ENCODE peak calls at places on chromosomes 11 and 22, in five cellular contexts. S is body of pancreas; N is CD4-positive, alpha-beta memory T cell; C is uterus; H is cardiac muscle cell. I is an unnamed sample.

GRCh38 chr11:75199412-75199955 is 41.1 kb upstream of the TPBGL start:
- DNase-seq in N (no peak), S (no peak), H (no peak), C (no peak), I (no peak)

GRCh38 chr11:126450198-126450597 is 94.7 kb downstream of the ST3GAL4 start:
- DNase-seq in S (no peak), C (no peak), H (no peak), N (no peak), I (no peak)

GRCh38 chr11:8109675-8110074 is 28.7 kb downstream of the TUB start:
- DNase-seq in S (no peak), C (no peak), H (no peak), N (no peak), I (no peak)

GRCh38 chr22:27153386-27153785 is 496.0 kb downstream of the MIAT start:
- DNase-seq in C (no peak), N (no peak), H (no peak), S (no peak), I (no peak)

GRCh38 chr11:57332694-57333440 is 2.8 kb downstream of the SSRP1 start:
- DNase-seq in S (no peak), C (no peak), H (no peak), N (no peak), I (no peak)

GRCh38 chr11:6357222-6357621 is 33.1 kb upstream of the SMPD1 start:
- DNase-seq in H (no peak), C (peak; percentile 87), N (no peak), S (peak; percentile 35), I (no peak)

GRCh38 chr11:23903044-23903704 is 593.7 kb upstream of the LUZP2 start:
- DNase-seq in H (no peak), C (no peak), N (no peak), S (no peak), I (no peak)

GRCh38 chr11:86688398-86689179 is 16.2 kb upstream of the ME3 start:
- DNase-seq in N (no peak), H (no peak), S (no peak), C (no peak), I (no peak)

GRCh38 chr11:134512791-134513538 is 100.9 kb upstream of the B3GAT1 start:
- DNase-seq in C (peak; percentile 2), N (no peak), H (no peak), S (no peak), I (no peak)

GRCh38 chr11:78292109-78292803 is 103.5 kb downstream of the USP35 start:
- DNase-seq in C (no peak), S (no peak), H (no peak), N (peak; percentile 23), I (no peak)

GRCh38 chr11:34154059-34154875 is 48.8 kb downstream of the NAT10 start:
- DNase-seq in H (no peak), C (no peak), N (no peak), S (no peak), I (no peak)

GRCh38 chr22:20542736-20543135 is 35.3 kb downstream of the MED15 start:
- DNase-seq in N (no peak), S (no peak), C (no peak), H (no peak), I (no peak)

GRCh38 chr11:133600876-133601275 is 68.6 kb upstream of the OPCML start:
- DNase-seq in H (no peak), C (no peak), S (no peak), N (no peak), I (no peak)

GRCh38 chr11:64266339-64266738 is 15.0 kb downstream of the PLCB3 start:
- DNase-seq in S (no peak), C (no peak), N (no peak), H (no peak), I (no peak)

GRCh38 chr11:73152861-73153483 is 10.9 kb upstream of the FCHSD2 start:
- DNase-seq in N (peak; percentile 46), S (no peak), C (no peak), H (peak; percentile 59), I (no peak)

GRCh38 chr22:40709752-40710413 is 30.6 kb downstream of the MCHR1 start:
- DNase-seq in S (no peak), H (no peak), N (no peak), C (peak; percentile 68), I (no peak)

GRCh38 chr11:46456269-46456668 is 64.7 kb upstream of the CHRM4 start:
- DNase-seq in H (no peak), S (no peak), N (no peak), C (no peak), I (no peak)

GRCh38 chr22:37298748-37299495 is 16.6 kb downstream of the CYTH4 start:
- DNase-seq in S (no peak), N (no peak), C (no peak), H (no peak), I (no peak)

GRCh38 chr11:28701760-28702449 is 593.7 kb downstream of the METTL15 start:
- DNase-seq in N (no peak), C (no peak), S (peak; percentile 11), H (no peak), I (no peak)

GRCh38 chr11:123246749-123247497 is 51.9 kb upstream of the CLMP start:
- DNase-seq in N (peak; percentile 77), C (peak; percentile 83), S (peak; percentile 88), H (peak; percentile 88), I (peak; percentile 87)

GRCh38 chr11:45180158-45180887 is 33.9 kb downstream of the PRDM11 start:
- DNase-seq in N (no peak), H (peak; percentile 75), C (peak; percentile 58), S (peak; percentile 80), I (peak; percentile 69)

GRCh38 chr22:49372530-49373288 is 455.0 kb downstream of the BRD1 start:
- DNase-seq in S (no peak), N (no peak), H (peak; percentile 24), C (no peak), I (no peak)

GRCh38 chr11:80632156-80632555 is 1191.3 kb upstream of the TENM4 start:
- DNase-seq in N (no peak), C (no peak), H (peak; percentile 14), S (no peak), I (peak; percentile 75)

GRCh38 chr22:39216143-39216490 is 28.7 kb downstream of the PDGFB start:
- DNase-seq in N (no peak), H (no peak), S (no peak), C (no peak), I (no peak)

GRCh38 chr22:39215070-39215396 is 29.7 kb downstream of the PDGFB start:
- DNase-seq in N (no peak), H (no peak), C (no peak), S (no peak), I (no peak)

GRCh38 chr22:39214006-39214382 is 30.8 kb downstream of the PDGFB start:
- DNase-seq in H (no peak), S (no peak), N (no peak), C (no peak), I (no peak)

GRCh38 chr22:39215430-39216142 is 29.2 kb downstream of the PDGFB start:
- DNase-seq in S (peak; percentile 45), H (no peak), C (no peak), N (peak; percentile 32), I (no peak)

GRCh38 chr22:39214383-39215069 is 30.3 kb downstream of the PDGFB start:
- DNase-seq in C (no peak), H (no peak), S (no peak), N (no peak), I (no peak)
- H3K4me3 ChIP-seq in C (no peak overlapping the region), H (no peak overlapping the region), S (no peak overlapping the region), N (no peak overlapping the region), I (no peak overlapping the region)

DNA sequence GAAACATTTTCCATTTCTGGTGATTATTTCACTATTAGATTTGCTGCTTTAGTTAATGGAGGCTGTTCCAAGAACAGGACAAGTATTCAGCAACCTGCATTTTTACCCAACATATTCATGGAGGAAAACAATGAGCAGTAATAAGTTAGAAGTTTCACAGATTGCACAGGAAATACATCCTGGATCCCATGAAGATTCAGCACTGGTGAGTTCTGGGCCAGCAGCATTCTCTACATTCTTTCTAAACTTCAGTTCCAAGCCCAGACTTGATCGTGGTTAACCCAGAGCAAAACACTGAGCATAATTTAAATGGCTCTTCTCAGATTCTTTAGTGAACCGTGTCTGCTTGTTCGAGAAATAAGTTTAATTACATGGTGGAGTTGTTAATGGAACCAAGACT is 3.8 kb downstream of the FJX1 start:
- DNase-seq in S (no peak), C (no peak), N (no peak), H (peak; percentile 30), I (no peak)
- H3K4me1 ChIP-seq in S (peaks cover 31% of the 10 kb centered on the region), C (no peaks in the 10 kb centered on the region), N (peaks cover 15% of the 10 kb centered on the region), H (peaks cover 5% of the 10 kb centered on the region), I (peaks cover 8% of the 10 kb centered on the region)

GRCh38 chr22:44497218-44497903 is 672 bp downstream of the RTL6 start:
- DNase-seq in N (no peak), H (no peak), C (no peak), S (peak; percentile 40), I (no peak)

GRCh38 chr22:44496305-44496704 is 1.7 kb downstream of the RTL6 start:
- DNase-seq in H (no peak), C (no peak), S (no peak), N (no peak), I (no peak)

GRCh38 chr22:44495629-44496028 is 2.4 kb downstream of the RTL6 start:
- DNase-seq in H (no peak), C (no peak), N (no peak), S (no peak), I (no peak)

GRCh38 chr22:44496844-44497217 is 1.2 kb downstream of the RTL6 start:
- DNase-seq in S (no peak), C (no peak), H (no peak), N (no peak), I (no peak)

DNA sequence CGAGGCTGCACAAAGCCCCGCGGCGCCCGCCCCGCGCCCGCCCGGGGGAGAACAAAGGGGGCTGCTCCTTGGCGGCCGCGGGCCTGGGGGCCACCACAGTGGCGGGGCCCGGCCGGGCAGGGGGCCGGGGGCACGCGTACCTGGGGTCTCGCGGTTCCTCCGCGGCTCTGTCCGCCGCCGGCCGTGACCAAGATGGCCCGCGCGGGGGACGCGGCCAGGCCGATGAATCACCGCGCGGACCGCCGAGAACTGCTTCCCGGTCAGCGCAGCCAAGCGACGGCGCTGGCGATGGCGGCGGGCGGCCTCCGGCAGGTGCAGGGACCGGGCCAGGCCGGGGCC is at the start of gene RTL6:
- DNase-seq in C (no peak), H (no peak), N (no peak), S (no peak), I (no peak)
- H3K4me3 ChIP-seq in C (peak within 1 kb of the TSS; percentile 62), H (peak within 1 kb of the TSS; percentile 61), N (peak within 1 kb of the TSS; percentile 36), S (peak within 1 kb of the TSS; percentile 39), I (peak within 1 kb of the TSS; percentile 28)

GRCh38 chr22:46317646-46318045 is 17.9 kb upstream of the TRMU start:
- DNase-seq in S (no peak), C (no peak), N (no peak), H (no peak), I (no peak)

GRCh38 chr22:46320716-46321386 is 14.7 kb upstream of the TRMU start:
- DNase-seq in C (no peak), S (no peak), H (no peak), N (no peak), I (no peak)

GRCh38 chr22:46320166-46320710 is 15.3 kb upstream of the TRMU start:
- DNase-seq in S (no peak), N (no peak), H (no peak), C (no peak), I (no peak)

GRCh38 chr22:46318576-46318975 is 16.9 kb upstream of the TRMU start:
- DNase-seq in C (no peak), N (no peak), H (no peak), S (no peak), I (no peak)

DNA sequence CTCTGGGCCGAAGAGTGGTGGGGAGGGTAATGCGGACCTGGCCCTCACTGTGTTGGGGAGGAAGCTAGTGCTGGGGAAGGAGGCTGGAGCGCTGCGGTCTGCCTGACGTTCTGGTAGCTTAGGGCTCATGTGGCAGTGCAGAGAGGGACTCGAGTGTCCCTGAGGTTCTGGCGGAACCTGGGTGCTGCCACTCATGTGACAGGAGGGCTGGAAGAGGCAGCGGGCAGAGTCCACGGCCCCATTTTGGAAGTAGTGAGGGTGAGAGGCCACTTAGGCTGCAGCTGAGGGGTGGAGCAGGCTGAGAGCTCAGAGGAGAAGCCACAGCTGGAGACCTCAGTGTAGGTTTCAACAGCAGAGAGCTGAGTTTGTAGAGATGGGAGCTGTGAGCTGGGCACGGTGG is 16.2 kb upstream of the TRMU start:
- DNase-seq in S (no peak), N (no peak), H (no peak), C (no peak), I (no peak)
- H3K4me1 ChIP-seq in S (no peaks in the 10 kb centered on the region), N (no peaks in the 10 kb centered on the region), H (no peaks in the 10 kb centered on the region), C (no peaks in the 10 kb centered on the region), I (no peaks in the 10 kb centered on the region)